ENCODE peak calls at places on chromosomes 16 and 17, in four cellular contexts. S is K562, N is H1, G is HepG2. D is an unnamed sample.

GRCh38 chr17:78414178-78415162 is 36.0 kb downstream of the PGS1 start:
- DNase-seq in N (no peak), S (no peak), G (no peak), D (no peak)

GRCh38 chr17:36722121-36722902 is 120.9 kb downstream of the MRM1 start:
- DNase-seq in N (no peak), G (no peak), S (peak; percentile 97), D (no peak)

GRCh38 chr17:62692721-62693431 is 65.4 kb downstream of the MRC2 start:
- DNase-seq in N (no peak), G (peak; percentile 24), S (peak; percentile 94), D (peak; percentile 58)

GRCh38 chr16:58472827-58473226 is 27.1 kb upstream of the NDRG4 start:
- DNase-seq in G (no peak), S (no peak), N (no peak), D (no peak)

GRCh38 chr16:12833939-12834338 is 30.3 kb upstream of the CPPED1 start:
- DNase-seq in N (peak; percentile 19), S (no peak), G (peak; percentile 56), D (peak; percentile 67)

GRCh38 chr17:7673239-7673638 is 14.1 kb downstream of the TP53 start:
- DNase-seq in N (no peak), S (no peak), G (peak; percentile 27), D (no peak)

GRCh38 chr16:79089735-79090284 is 510.7 kb downstream of the MAF start:
- DNase-seq in S (no peak), N (no peak), G (no peak), D (no peak)

GRCh38 chr16:64290461-64290860 is 831.4 kb downstream of the CDH11 start:
- DNase-seq in S (no peak), N (no peak), G (no peak), D (no peak)

GRCh38 chr16:83803811-83804210 is 4.0 kb upstream of the HSBP1 start:
- DNase-seq in S (no peak), G (no peak), N (no peak), D (no peak)

GRCh38 chr17:682150-682549 is 32.5 kb downstream of the VPS53 start:
- DNase-seq in N (no peak), S (no peak), G (no peak), D (no peak)

GRCh38 chr17:3667366-3668278 is 756 bp downstream of the TAX1BP3 start:
- DNase-seq in G (peak; percentile 81), S (peak; percentile 60), N (no peak), D (peak; percentile 90)

GRCh38 chr17:21025446-21025845 is 17.4 kb downstream of the USP22 start:
- DNase-seq in N (no peak), G (no peak), S (no peak), D (no peak)

GRCh38 chr17:1573932-1574696 is 11.5 kb upstream of the PITPNA start:
- DNase-seq in G (peak; percentile 63), N (no peak), S (peak; percentile 87), D (peak; percentile 92)

GRCh38 chr17:8698142-8699050 is 46.2 kb downstream of the CCDC42 start:
- DNase-seq in N (no peak), S (peak; percentile 44), G (no peak), D (no peak)

GRCh38 chr16:27925612-27926011 is 137.9 kb downstream of the GSG1L start:
- DNase-seq in N (no peak), S (no peak), G (no peak), D (no peak)

GRCh38 chr17:19327039-19327776 is 35.3 kb downstream of the B9D1 start:
- DNase-seq in N (no peak), S (no peak), G (no peak), D (peak; percentile 77)

GRCh38 chr16:82160226-82160625 is 9.8 kb downstream of the MPHOSPH6 start:
- DNase-seq in N (no peak), G (no peak), S (no peak), D (no peak)

GRCh38 chr17:81365601-81366585 is 29.4 kb upstream of the BAHCC1 start:
- DNase-seq in G (peak; percentile 72), S (no peak), N (no peak), D (no peak)

GRCh38 chr16:35750157-35750689 is 2290.8 kb downstream of the TP53TG3F start:
- DNase-seq in G (no peak), S (no peak), N (no peak), D (no peak)

GRCh38 chr17:28371245-28372202 is at the start of gene SARM1:
- DNase-seq in N (peak; percentile 92), S (peak; percentile 94), G (peak; percentile 75), D (peak; percentile 94)

GRCh38 chr16:66298006-66298405 is 68.5 kb upstream of the CDH5 start:
- DNase-seq in S (no peak), N (no peak), G (no peak), D (no peak)

GRCh38 chr17:80029235-80029974 is 6.3 kb downstream of the TBC1D16 start:
- DNase-seq in G (no peak), S (no peak), N (no peak), D (no peak)

GRCh38 chr16:31427441-31428276 is 501 bp downstream of the COX6A2 start:
- DNase-seq in S (peak; percentile 85), G (no peak), N (no peak), D (no peak)
- TF ChIP-seq POLR2A in S (no peak), G (no peak), N (no peak), D (no peak)

DNA sequence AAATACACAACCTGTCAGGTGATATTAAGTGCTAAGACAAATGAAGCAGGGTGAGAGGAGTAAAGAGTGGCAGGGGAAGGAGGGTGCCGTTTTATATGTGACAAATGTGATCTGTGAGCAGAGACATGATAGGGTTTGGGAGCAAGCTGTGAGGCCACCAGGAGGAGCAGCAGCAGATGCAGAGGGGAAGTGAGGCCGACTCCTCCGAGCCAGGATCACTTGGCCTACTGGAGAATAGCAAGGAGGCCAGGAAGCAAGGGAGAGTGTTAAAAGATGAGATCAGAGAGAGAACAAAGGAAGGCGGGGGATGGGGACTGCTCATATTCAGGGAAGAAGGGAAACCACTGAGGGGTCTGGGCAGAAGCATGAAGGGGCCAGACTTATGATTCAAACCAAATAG is 129.4 kb downstream of the TANGO6 start:
- DNase-seq in S (no peak), G (no peak), N (peak; percentile 67), D (peak; percentile 71)
- TF ChIP-seq PHF8 in S (no peak), G (no peak), N (no peak), D (no peak)

GRCh38 chr17:73118876-73119485 is 26.5 kb upstream of the SLC39A11 start:
- DNase-seq in N (no peak), S (no peak), G (no peak), D (no peak)

GRCh38 chr17:73122953-73123605 is 30.6 kb upstream of the SLC39A11 start:
- DNase-seq in N (no peak), S (no peak), G (peak; percentile 59), D (no peak)

GRCh38 chr17:73118139-73118538 is 25.7 kb upstream of the SLC39A11 start:
- DNase-seq in S (no peak), G (no peak), N (no peak), D (no peak)

GRCh38 chr17:73121513-73121912 is 29.0 kb upstream of the SLC39A11 start:
- DNase-seq in N (no peak), G (no peak), S (no peak), D (no peak)

GRCh38 chr17:73119631-73120030 is 27.1 kb upstream of the SLC39A11 start:
- DNase-seq in S (no peak), G (no peak), N (no peak), D (no peak)
- TF ChIP-seq USF2 in S (no peak), G (no peak), N (no peak), D (no peak)

DNA sequence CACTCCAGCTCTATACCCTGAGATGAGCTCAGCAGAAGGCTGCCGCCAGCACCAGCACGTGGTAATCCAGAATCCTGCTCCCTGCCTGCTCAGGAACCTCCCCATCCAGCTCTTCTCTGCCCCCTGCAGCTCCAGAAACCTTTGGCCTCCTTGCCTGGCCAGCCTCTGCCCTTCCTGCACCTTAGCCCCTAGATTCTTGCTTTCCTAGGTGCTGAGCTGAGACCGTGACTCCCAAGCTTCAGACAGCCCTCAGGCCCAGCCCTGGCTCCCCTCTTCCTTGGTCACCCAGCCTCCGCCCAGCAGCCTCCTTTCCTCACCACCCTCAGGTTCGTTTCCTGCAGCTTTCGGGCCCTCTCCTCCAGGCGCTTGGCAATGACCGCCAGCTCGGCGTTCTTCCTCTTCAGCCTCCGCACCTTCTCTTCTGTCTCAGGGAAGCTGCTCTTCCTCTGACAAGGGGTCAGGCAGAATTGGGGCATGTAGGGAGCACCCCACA is 2.6 kb downstream of the TSPOAP1 start:
- DNase-seq in N (no peak), G (no peak), S (no peak), D (no peak)
- TF ChIP-seq POLR2A in N (no peak), G (no peak), S (no peak), D (no peak)

DNA sequence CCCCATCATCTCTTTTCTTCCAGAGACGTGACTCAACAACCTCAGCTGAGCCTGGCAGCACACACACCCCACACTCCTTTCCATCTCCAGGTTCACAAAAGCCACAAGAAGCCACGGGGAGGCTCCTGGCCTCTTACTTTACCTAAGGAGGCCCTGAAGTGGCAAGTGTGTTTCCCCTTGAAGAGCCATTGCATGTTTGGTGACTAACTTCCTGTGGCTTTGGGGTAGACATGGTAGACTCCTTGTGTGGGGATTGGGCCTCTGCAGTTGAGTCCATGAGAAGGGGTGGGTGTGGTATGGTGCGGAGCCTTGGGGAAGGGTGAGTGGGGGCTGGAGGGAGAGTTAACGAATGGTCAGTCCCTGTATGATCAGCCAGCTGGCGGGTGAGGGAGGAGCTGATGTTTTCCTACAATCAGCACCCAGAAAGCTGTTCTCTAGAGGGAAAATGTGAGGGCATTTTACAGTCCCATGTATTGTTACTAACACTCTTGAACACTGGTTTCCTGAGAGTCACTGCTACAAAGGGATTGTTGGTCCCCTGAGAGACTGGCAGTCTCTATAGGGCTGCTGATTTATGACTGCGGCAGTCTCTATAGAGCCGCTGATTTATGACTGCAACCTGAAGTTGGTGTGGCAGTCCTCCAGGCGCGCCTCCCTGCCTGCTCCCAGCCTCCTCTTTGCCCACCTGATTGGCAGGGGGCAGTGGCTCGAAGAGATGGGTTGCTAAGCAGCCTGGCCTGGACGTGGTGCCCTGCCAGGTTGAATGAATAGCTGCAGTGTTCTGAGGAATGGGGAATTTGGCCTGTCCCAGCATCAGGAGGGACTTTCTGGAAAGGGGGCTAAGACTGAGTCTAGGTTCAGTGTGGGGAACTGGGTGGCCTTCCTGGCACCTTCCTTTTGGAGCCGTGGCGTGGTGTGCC is 24.5 kb downstream of the SAP30BP start:
- DNase-seq in N (no peak), G (no peak), S (no peak), D (no peak)
- TF ChIP-seq PHF8 in N (no peak), G (no peak), S (no peak), D (no peak)

GRCh38 chr16:68696514-68696913 is 40.6 kb upstream of the CDH1 start:
- DNase-seq in N (no peak), G (peak; percentile 28), S (no peak), D (no peak)
- TF ChIP-seq USF2 in N (no peak), G (no peak), S (no peak), D (no peak)

GRCh38 chr16:50154369-50154947 is 1.4 kb downstream of the TENT4B start:
- DNase-seq in S (peak; percentile 40), G (no peak), N (no peak), D (peak; percentile 16)

GRCh38 chr16:50153648-50154368 is 702 bp downstream of the TENT4B start:
- DNase-seq in S (peak; percentile 44), N (no peak), G (no peak), D (no peak)

GRCh38 chr16:50152386-50152806 is 710 bp upstream of the TENT4B start:
- DNase-seq in S (no peak), G (no peak), N (peak; percentile 3), D (peak; percentile 56)

GRCh38 chr16:50151744-50152143 is 1.4 kb upstream of the TENT4B start:
- DNase-seq in S (no peak), G (no peak), N (no peak), D (no peak)

GRCh38 chr16:50152807-50153647 is at the start of gene TENT4B:
- DNase-seq in G (peak; percentile 62), S (peak; percentile 97), N (peak; percentile 34), D (peak; percentile 89)
- TF ChIP-seq POLR2A in G (peak; percentile 91), S (peak; percentile 95), N (peak; percentile 91), D (peak; percentile 91)

GRCh38 chr16:53892155-53892554 is 188.2 kb downstream of the FTO start:
- DNase-seq in G (peak; percentile 61), S (peak; percentile 42), N (no peak), D (peak; percentile 62)
- TF ChIP-seq PHF8 in G (no peak), S (no peak), N (no peak), D (no peak)

D was measured in A549.